ENCODE peak calls at places on chromosomes 7 and 10, in seven cellular contexts. E, F, J, U, H, W and A are unnamed samples.

GRCh38 chr10:109203616-109204375 is 719.5 kb downstream of the XPNPEP1 start:
- DNase-seq in H (no peak), U (no peak), E (no peak), W (no peak), F (no peak), J (no peak), A (no peak)

GRCh38 chr7:68306692-68307107 is 1291.6 kb upstream of the AUTS2 start:
- DNase-seq in E (no peak), H (peak), J (no peak), F (no peak), W (no peak), U (no peak), A (no peak)

GRCh38 chr7:17971392-17971791 is 31.1 kb upstream of the SNX13 start:
- DNase-seq in U (no peak), J (no peak), W (no peak), F (no peak), E (no peak), H (no peak), A (no peak)

GRCh38 chr7:33423646-33424020 is 294.3 kb downstream of the BBS9 start:
- DNase-seq in W (no peak), E (peak), U (peak), J (peak), F (no peak), H (no peak), A (peak)

GRCh38 chr7:37738338-37738737 is 54.8 kb downstream of the GPR141 start:
- DNase-seq in U (no peak), E (no peak), J (no peak), F (no peak), W (no peak), H (no peak), A (no peak)

GRCh38 chr10:27865221-27865635 is 119.6 kb upstream of the MKX start:
- DNase-seq in H (no peak), J (no peak), U (no peak), F (no peak), E (peak), W (no peak), A (no peak)

GRCh38 chr10:119543814-119544642 is 1.5 kb upstream of the RGS10 start:
- DNase-seq in J (no peak), E (no peak), U (no peak), W (no peak), F (no peak), H (no peak), A (no peak)

GRCh38 chr10:113736576-113736975 is 14.9 kb upstream of the PLEKHS1 start:
- DNase-seq in U (no peak), W (no peak), H (no peak), F (no peak), J (no peak), E (no peak), A (no peak)

GRCh38 chr10:15745748-15746147 is 26.0 kb upstream of the ITGA8 start:
- DNase-seq in E (no peak), H (no peak), U (no peak), J (no peak), F (no peak), W (no peak), A (no peak)

GRCh38 chr7:148747274-148747673 is 48.6 kb downstream of the CUL1 start:
- DNase-seq in J (no peak), F (no peak), E (no peak), W (no peak), U (no peak), H (no peak), A (no peak)

GRCh38 chr10:100737359-100738054 is 7.9 kb upstream of the PAX2 start:
- DNase-seq in E (no peak), F (no peak), J (no peak), W (no peak), U (no peak), H (no peak), A (no peak)

GRCh38 chr10:91901784-91902677 is 7.3 kb downstream of the FGFBP3 start:
- DNase-seq in H (no peak), E (peak), J (no peak), U (no peak), W (no peak), F (peak), A (no peak)

GRCh38 chr10:17101910-17102266 is 27.7 kb downstream of the CUBN start:
- DNase-seq in F (no peak), J (no peak), H (no peak), U (no peak), W (no peak), E (no peak), A (no peak)

GRCh38 chr10:92699518-92700272 is 9.9 kb downstream of the HHEX start:
- DNase-seq in H (peak), W (peak), F (peak), J (no peak), E (no peak), U (no peak), A (no peak)

GRCh38 chr10:72267819-72268404 is 5.8 kb upstream of the DDIT4 start:
- DNase-seq in W (no peak), U (no peak), F (no peak), E (no peak), H (no peak), J (no peak), A (no peak)

GRCh38 chr7:36820527-36821170 is 96.4 kb upstream of the AOAH start:
- DNase-seq in J (no peak), H (no peak), W (no peak), F (no peak), U (no peak), E (no peak), A (no peak)

GRCh38 chr7:29086545-29086944 is 59.8 kb downstream of the CPVL start:
- DNase-seq in E (no peak), J (no peak), U (no peak), F (no peak), H (no peak), W (no peak), A (no peak)

GRCh38 chr7:14858410-14858809 is 44.1 kb downstream of the DGKB start:
- DNase-seq in F (no peak), E (no peak), H (no peak), U (no peak), J (no peak), W (no peak), A (no peak)

GRCh38 chr10:22435650-22436049 is 90.4 kb downstream of the SPAG6 start:
- DNase-seq in H (no peak), F (no peak), E (no peak), J (no peak), W (peak), U (no peak), A (no peak)

GRCh38 chr10:111837089-111837488 is 346.5 kb downstream of the GPAM start:
- DNase-seq in H (no peak), U (no peak), F (no peak), J (no peak), W (no peak), E (no peak), A (no peak)

GRCh38 chr7:100190059-100190711 is 12.5 kb downstream of the STAG3 start:
- DNase-seq in J (no peak), H (no peak), W (no peak), F (no peak), U (no peak), E (peak), A (no peak)

GRCh38 chr7:107856806-107857540 is 34.0 kb upstream of the DLD start:
- DNase-seq in U (no peak), E (no peak), W (peak), H (no peak), J (no peak), F (peak), A (no peak)

GRCh38 chr10:110500515-110500905 is 2.8 kb downstream of the DUSP5 start:
- DNase-seq in W (no peak), E (no peak), U (no peak), H (no peak), F (no peak), J (no peak), A (no peak)

GRCh38 chr10:12720217-12720981 is 281.1 kb downstream of the CCDC3 start:
- DNase-seq in J (no peak), E (peak), F (no peak), U (no peak), H (no peak), W (peak), A (no peak)

GRCh38 chr7:134842062-134842461 is 62.6 kb downstream of the CALD1 start:
- DNase-seq in J (no peak), F (no peak), E (no peak), W (no peak), U (no peak), H (no peak), A (no peak)

GRCh38 chr7:155066417-155066950 is 3.6 kb upstream of the HTR5A start:
- DNase-seq in H (no peak), E (no peak), W (no peak), U (no peak), F (no peak), J (no peak), A (no peak)

GRCh38 chr7:1531263-1531978 is 919 bp downstream of the MAFK start:
- DNase-seq in F (peak), H (no peak), J (no peak), E (no peak), W (peak), U (no peak), A (no peak)

GRCh38 chr7:150322833-150323681 is at the start of the genes ACTR3C and LRRC61:
- DNase-seq in J (peak), U (no peak), F (no peak), W (peak), E (no peak), H (no peak), A (no peak)

DNA sequence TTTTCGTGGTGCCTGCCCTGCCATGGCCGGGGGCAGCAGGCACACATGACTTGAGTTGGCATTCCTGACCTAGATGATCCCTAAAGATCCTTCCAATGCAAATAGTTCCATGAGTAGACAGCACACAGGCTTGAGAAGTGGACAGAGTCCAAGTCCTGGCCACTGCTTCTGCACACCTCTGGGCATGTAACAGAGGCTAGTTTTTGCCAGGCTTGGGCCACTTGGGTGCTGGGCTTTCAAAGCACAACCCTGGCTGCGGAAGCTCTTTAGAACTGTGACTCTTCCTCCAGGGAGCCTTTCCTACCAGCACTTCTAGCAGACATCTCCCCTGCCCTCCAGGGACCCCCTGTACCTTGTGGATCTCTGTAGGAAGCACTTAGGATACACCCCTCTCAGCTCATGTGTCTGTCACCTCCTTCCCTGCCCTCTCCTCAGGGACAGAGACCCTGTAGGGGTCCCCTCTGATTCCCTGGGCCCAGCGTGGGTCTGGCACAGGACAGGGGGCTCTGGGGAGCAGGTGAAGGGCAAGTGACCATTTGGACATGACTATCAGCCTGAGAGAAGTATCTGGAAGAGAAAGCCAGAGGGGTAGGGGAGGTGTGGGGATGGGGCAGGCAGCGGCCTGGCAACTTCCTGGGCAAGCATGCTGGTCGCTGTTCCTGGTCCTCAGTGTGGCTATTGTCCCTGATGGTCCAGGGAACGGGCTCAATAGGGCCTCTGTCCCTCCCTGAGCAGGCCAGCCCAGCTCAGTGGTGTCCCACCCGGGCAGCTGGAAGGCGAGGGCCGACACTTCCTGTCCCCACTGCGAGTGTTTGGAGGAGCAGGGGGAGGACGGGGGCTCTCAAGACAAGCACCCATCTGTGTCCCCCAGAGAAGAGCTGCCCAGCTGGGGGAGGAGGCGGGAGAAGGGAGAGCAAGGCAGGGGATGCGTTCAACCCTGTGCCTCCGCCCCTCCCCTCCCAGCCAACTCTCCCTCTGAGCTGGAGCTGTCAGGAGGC is 36.1 kb downstream of the ZCCHC24 start:
- DNase-seq in E (no peak), H (no peak), F (no peak), U (no peak), J (no peak), W (no peak), A (no peak)
- TF ChIP-seq POLR2AphosphoS5 in E (no peak), H (no peak), F (no peak), U (no peak), J (no peak), W (no peak), A (no peak)

GRCh38 chr7:66095010-66095409 is 19.4 kb downstream of the ASL start:
- DNase-seq in J (no peak), F (no peak), H (no peak), E (no peak), W (no peak), U (no peak), A (no peak)

GRCh38 chr7:66105263-66105748 is 9.3 kb upstream of the CRCP start:
- DNase-seq in W (no peak), E (no peak), F (no peak), J (no peak), H (no peak), U (no peak), A (no peak)

GRCh38 chr7:66099551-66100407 is 14.9 kb upstream of the CRCP start:
- DNase-seq in H (peak), J (no peak), U (no peak), E (peak), F (peak), W (peak), A (no peak)

GRCh38 chr7:66099232-66099550 is 15.5 kb upstream of the CRCP start:
- DNase-seq in W (peak), E (no peak), F (no peak), J (no peak), H (no peak), U (no peak), A (no peak)

DNA sequence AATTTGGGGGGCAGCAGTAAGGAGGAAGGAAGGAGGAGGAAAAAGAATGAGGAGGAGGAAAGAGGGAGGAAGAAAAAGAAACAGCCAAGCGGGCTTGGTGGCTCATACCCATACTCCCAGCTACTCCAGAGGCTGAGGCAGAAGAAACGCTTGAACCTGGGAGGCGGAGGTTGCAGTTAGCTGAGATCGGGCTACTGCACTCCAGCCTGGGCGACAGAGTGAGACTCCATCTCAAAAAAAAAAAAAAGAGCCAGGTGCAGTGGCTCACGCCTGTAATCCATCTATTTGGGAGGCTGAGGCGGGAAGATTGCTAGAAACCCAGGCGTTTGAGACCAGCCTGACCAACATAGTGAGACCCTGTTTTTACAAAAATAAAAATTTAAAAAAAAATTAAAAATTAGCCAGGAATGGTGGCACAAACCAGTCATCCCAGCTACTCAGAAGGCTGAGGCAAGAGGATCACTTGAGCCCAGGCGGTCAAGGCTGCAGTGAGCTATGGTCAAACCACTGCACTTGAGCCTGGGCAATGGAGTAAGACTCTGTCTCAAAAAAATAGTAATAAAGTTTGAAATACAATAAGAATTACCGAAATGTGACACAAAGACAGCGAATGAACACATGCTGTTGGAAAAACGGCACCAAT is 14.1 kb upstream of the CRCP start:
- DNase-seq in H (no peak), W (no peak), F (no peak), U (no peak), E (no peak), J (no peak), A (no peak)
- TF ChIP-seq POLR2AphosphoS5 in H (no peak), W (no peak), F (no peak), U (no peak), E (no peak), J (no peak), A (no peak)

GRCh38 chr10:63699785-63700184 is 178.6 kb downstream of the REEP3 start:
- DNase-seq in J (no peak), W (no peak), U (no peak), F (no peak), H (no peak), E (no peak), A (no peak)

GRCh38 chr10:63702107-63702506 is 180.9 kb downstream of the REEP3 start:
- DNase-seq in E (no peak), W (no peak), J (no peak), U (no peak), H (no peak), F (no peak), A (no peak)

GRCh38 chr10:63698815-63699205 is 177.6 kb downstream of the REEP3 start:
- DNase-seq in U (no peak), J (no peak), H (no peak), W (no peak), E (no peak), F (no peak), A (no peak)

GRCh38 chr10:63700935-63701263 is 179.7 kb downstream of the REEP3 start:
- DNase-seq in H (no peak), E (no peak), F (no peak), U (no peak), W (no peak), J (no peak), A (no peak)

GRCh38 chr10:63700209-63700934 is 179.2 kb downstream of the REEP3 start:
- DNase-seq in J (no peak), E (peak), F (no peak), W (no peak), H (no peak), U (no peak), A (no peak)
- TF ChIP-seq POLR2AphosphoS5 in J (no peak), E (peak), F (no peak), W (no peak), H (peak), U (no peak), A (no peak)

DNA sequence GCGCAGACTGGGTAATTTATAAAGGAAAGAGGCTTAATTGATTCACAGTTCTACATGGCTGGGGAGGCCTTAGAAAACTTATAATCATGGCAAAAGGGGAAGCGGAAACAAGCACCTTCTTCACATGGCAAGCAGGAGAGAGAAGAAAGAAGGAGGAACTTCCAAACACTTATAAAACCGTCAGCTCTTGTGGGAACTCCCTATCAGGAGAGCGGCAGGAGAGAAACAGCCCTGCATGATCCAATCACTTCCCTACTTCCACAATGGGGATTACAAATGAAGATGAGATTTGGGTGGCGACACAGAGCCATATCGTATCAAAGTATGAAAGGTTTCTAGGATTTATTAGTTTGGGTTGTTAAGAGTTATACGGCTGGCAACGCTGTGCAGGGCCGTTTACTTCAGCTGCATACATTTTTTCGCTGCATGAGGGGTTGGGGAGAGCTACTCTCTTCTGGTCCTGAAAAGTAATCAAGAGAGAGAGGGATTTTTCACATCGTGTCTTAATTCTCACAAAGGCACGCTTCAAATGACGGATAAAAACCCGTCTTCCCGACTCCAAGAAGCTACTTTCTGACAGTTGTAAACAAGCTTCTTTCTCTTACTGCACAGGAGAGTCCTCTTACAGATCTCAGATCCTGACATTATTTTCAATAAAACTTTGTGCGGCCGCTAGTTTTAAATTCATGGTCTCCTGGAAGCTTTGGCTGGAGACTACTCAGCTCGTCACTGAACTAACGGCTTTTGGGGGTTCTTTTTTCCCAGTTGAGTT is 782 bp upstream of the GTPBP10 start:
- DNase-seq in U (no peak), J (no peak), E (no peak), F (peak), W (peak), H (no peak), A (no peak)
- TF ChIP-seq POLR2AphosphoS5 in U (no peak), J (no peak), E (no peak), F (no peak), W (no peak), H (no peak), A (no peak)

GRCh38 chr7:74525881-74526280 is 72.2 kb downstream of the GTF2IRD1 start:
- DNase-seq in W (peak), E (no peak), U (no peak), F (no peak), H (no peak), J (no peak), A (no peak)
- TF ChIP-seq POLR2AphosphoS5 in W (peak), E (no peak), U (no peak), F (no peak), H (no peak), J (no peak), A (no peak)